ENCODE peak calls at places on chromosomes 12 and 14, in four cellular contexts. V is AG10803, D is progenitor cell of endocrine pancreas, C is astrocyte of the spinal cord. Z is an unnamed sample.

GRCh38 chr12:6052940-6053329 is 71.5 kb downstream of the VWF start:
- DNase-seq in V (no peak), D (no peak), C (peak; percentile 38), Z (no peak)

GRCh38 chr12:121980211-121980891 is 41.3 kb upstream of the BCL7A start:
- DNase-seq in V (peak; percentile 16), D (no peak), C (peak; percentile 62), Z (no peak)

GRCh38 chr14:103718572-103718971 is 3.0 kb downstream of the ZFYVE21 start:
- DNase-seq in V (peak; percentile 53), D (no peak), C (peak; percentile 65), Z (no peak)

GRCh38 chr14:81408595-81408994 is 8.5 kb upstream of the STON2 start:
- DNase-seq in V (no peak), D (no peak), C (no peak), Z (no peak)

GRCh38 chr12:123714302-123714627 is 2.1 kb downstream of the ATP6V0A2 start:
- DNase-seq in V (no peak), D (no peak), C (no peak), Z (no peak)

GRCh38 chr12:52390739-52391617 is 5.5 kb upstream of the KRT84 start:
- DNase-seq in V (peak; percentile 25), D (no peak), C (no peak), Z (no peak)

GRCh38 chr12:92378682-92379479 is 233.2 kb upstream of the BTG1 start:
- DNase-seq in V (no peak), D (no peak), C (no peak), Z (no peak)

GRCh38 chr12:126069549-126070165 is 1004.4 kb downstream of the AACS start:
- DNase-seq in V (peak; percentile 15), D (peak; percentile 52), C (peak; percentile 73), Z (no peak)

GRCh38 chr12:115790526-115790925 is 487.0 kb downstream of the MED13L start:
- DNase-seq in V (no peak), D (no peak), C (no peak), Z (no peak)

GRCh38 chr12:99984271-99985128 is at the start of gene ANKS1B:
- DNase-seq in V (peak; percentile 20), D (peak; percentile 59), C (peak; percentile 15), Z (peak; percentile 73)

GRCh38 chr14:103158688-103159087 is 35.4 kb downstream of the TNFAIP2 start:
- DNase-seq in V (no peak), D (no peak), C (no peak), Z (no peak)

GRCh38 chr12:69569236-69569635 is 16.0 kb upstream of the CCT2 start:
- DNase-seq in V (peak; percentile 55), D (no peak), C (peak; percentile 17), Z (no peak)

GRCh38 chr14:24241829-24242443 is 487 bp downstream of the TINF2 start:
- DNase-seq in V (peak; percentile 89), D (peak; percentile 76), C (peak; percentile 95), Z (peak; percentile 93)

GRCh38 chr14:58665773-58666500 is 28.2 kb downstream of the DACT1 start:
- DNase-seq in V (no peak), D (no peak), C (no peak), Z (no peak)

GRCh38 chr12:79645235-79645630 is 45.5 kb downstream of the PAWR start:
- DNase-seq in V (no peak), D (no peak), C (no peak), Z (no peak)

GRCh38 chr14:21262410-21262809 is 6.8 kb downstream of the HNRNPC start:
- DNase-seq in V (no peak), D (no peak), C (no peak), Z (no peak)

GRCh38 chr12:112747501-112747900 is 44.0 kb upstream of the RPH3A start:
- DNase-seq in V (no peak), D (no peak), C (no peak), Z (no peak)

GRCh38 chr14:102086346-102086971 is 385 bp downstream of the HSP90AA1 start:
- DNase-seq in V (peak; percentile 68), D (no peak), C (peak; percentile 60), Z (no peak)

GRCh38 chr14:68268197-68268596 is 448.6 kb downstream of the RAD51B start:
- DNase-seq in V (no peak), D (no peak), C (no peak), Z (no peak)

GRCh38 chr12:117685115-117685926 is 283.5 kb downstream of the KSR2 start:
- DNase-seq in V (peak; percentile 97), D (no peak), C (peak; percentile 83), Z (peak; percentile 79)

DNA sequence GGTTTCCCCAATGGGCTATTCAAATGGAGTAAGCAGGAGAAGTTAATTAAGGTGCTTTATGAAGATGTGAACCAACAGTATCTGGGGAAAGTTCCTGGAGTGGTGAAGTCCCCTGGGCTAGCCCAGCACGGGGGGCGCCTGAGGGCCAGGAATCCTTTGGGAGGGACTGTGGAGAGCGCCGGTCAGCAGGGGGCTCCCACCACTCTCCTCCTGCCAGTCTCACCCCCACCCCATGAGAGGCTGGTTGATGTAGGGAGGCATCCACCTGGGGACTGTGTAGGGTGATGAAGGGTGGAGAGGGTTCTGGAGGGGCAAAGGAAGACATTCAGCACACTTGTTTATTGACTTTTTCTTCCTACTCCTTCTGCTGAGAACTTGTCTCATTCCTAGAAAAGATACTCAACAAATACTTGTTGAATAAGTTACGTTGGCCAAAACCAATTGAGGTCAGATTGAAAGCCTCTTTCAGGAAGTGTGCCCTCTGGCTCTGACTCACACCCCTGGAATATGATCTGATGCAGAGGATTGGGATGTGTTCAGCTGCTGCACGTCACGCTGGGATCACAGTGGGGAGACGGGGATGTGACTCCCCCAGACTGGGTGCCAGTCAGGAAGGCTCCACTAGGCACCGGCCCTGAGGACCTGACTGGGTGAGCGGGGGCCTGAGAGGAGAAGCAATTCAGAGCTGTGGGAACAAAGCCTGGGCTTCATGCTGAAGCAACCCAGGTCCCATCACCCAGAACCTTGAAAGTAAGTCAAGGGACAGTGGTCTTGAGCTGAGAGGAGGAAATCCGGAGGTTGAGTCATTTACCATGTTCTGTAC is 4.2 kb downstream of the CEBPE start:
- DNase-seq in V (peak; percentile 97), D (no peak), C (peak; percentile 96), Z (no peak)
- TF ChIP-seq CTCF in V (peak; percentile 17), D (no peak), C (no peak), Z (no peak)

DNA sequence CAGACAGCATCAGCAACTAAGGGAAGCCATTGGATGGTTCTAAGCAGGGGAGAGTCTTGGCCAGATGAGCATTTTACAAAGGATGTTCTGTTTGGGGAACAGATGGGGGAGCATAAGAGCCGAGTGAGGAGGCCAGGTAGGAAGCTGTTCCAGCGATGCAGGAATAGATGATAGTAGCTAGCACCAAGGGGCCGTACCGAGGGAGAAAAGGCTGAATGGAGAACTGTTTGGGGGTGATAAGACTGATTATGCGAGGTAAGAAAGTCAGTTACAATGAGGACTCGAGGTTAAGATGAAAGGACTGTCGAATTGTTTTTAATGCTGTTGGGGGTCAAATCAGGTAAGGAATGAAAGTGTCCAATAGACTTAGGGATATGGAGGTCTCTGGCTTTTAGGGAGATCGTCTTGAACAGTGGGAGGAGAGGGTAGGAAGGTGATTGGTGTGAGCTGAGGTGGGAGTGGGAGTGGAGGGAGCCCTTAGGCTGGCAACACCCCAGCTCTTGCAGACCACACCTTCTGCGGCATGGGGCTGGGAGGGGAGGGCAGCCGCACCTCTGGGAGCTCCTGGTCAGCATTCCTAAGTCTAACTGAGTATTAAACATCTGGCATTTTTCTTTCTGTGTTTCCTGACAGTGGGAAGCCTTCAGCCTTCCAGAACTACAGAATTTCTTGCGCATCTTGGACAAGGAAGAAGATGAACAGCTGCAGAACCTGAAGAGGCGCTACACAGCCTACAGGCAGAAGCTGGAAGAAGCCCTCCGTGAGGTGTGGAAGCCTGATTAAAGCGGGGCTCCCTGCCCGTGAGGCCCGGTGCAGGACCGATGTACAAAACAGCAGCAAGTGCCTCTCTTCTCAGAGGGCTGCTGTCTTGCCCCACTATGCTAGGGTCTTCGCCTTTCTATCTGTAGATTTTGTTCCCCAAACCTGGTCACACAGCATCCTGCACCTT is 64.8 kb downstream of the GNS start:
- DNase-seq in V (no peak), D (no peak), C (no peak), Z (no peak)
- TF ChIP-seq CTCF in V (no peak), D (no peak), C (no peak), Z (no peak)

DNA sequence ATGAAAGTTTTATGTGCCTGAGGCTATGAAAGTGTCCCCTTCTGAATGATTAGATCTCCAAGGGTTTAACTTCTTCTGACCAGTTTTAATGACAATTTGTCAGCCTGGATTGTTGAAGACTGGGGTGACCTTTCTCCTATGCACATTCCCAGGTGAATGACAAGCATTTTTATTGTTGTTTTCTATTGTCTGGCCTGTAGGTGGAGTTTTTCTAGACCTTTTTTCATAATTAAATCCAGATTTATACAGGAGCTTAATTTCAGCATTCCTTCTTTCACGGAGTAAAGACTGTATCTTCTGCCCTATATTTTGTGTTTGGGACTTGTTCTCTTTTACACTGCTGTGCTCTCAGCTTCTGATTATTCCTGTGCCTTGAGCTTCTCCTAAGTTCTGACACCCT is 125.0 kb upstream of the FAR2 start:
- DNase-seq in V (no peak), D (no peak), C (no peak), Z (no peak)
- TF ChIP-seq CTCF in V (peak; percentile 37), D (peak; percentile 43), C (no peak), Z (peak; percentile 42)

DNA sequence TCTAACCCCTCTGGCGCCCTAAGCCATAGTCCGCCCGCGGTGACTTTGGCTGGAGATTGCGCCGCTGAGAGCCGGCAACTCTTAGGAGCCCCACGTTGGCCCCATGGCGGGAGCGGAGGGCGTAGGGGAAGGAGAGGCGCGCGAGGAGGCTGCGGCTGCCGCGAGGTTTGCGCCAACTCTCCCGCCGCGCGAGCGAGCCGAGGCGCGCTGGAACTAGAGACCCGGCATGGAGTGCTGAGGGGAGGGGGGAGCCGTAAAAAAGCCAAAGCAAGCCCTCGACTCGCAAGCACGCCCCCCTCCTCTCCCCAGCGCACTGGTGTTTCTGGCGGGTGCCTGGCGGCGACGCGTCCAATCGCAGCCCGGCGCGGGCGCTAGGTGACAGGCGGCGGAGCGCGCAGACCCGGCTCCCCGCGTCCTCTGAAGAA is at the start of gene SYT10:
- DNase-seq in V (no peak), D (peak; percentile 62), C (peak; percentile 26), Z (no peak)
- TF ChIP-seq CTCF in V (no peak), D (peak; percentile 25), C (no peak), Z (no peak)

DNA sequence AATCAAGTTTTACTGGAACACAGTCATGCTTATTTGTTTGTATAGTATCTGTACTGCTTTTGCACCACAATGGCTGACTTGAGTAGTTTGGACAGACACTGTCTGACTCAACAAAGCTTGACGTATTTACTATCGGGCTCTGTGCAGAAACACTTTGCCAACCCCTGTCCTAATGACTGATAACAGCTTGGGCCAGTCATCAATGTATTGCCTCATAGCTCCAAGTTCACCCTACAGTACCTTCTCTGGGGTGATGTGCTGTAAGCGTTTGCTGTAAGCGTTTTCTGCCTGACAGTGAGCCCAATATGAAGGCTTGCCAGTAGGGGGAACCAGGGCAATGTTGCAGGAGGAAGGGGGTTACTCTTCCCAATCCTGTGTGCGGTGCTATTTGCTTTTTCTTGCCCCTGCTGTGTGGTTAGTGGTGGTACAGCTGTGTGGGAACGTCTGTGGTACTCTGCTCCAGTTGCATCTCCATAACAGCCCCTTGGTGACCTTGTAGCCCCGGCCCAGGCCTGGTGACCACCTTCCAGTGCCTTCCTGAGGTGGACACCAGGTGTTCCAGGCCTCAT is 5.4 kb upstream of the CCDC177 start:
- DNase-seq in V (peak; percentile 88), D (peak; percentile 24), C (peak; percentile 71), Z (no peak)
- TF ChIP-seq CTCF in V (peak; percentile 72), D (peak; percentile 58), C (peak; percentile 82), Z (peak; percentile 70)